ENCODE peak calls at places on chromosomes 2 and 18, in six cellular contexts. R, Q, I, E, K and A are unnamed samples.

GRCh38 chr18:48922203-48922800 is 28.5 kb downstream of the SMAD7 start:
- DNase-seq in R (no peak), Q (no peak), I (no peak), E (no peak), K (no peak), A (no peak)

GRCh38 chr2:5145801-5146200 is 546.4 kb upstream of the SOX11 start:
- DNase-seq in R (no peak), Q (no peak), I (no peak), E (no peak), K (no peak), A (no peak)

GRCh38 chr2:80351229-80351628 is 46.7 kb upstream of the LRRTM1 start:
- DNase-seq in R (no peak), Q (no peak), I (no peak), E (no peak), K (no peak), A (no peak)

GRCh38 chr2:120867290-120868231 is 131.9 kb downstream of the GLI2 start:
- DNase-seq in R (no peak), Q (no peak), I (peak), E (peak), K (peak), A (no peak)

GRCh38 chr2:112627060-112628040 is 18.4 kb upstream of the SLC20A1 start:
- DNase-seq in R (no peak), Q (peak), I (peak), E (peak), K (no peak), A (no peak)

GRCh38 chr18:58280159-58280540 is 236.1 kb downstream of the NEDD4L start:
- DNase-seq in R (no peak), Q (no peak), I (no peak), E (no peak), K (no peak), A (no peak)

GRCh38 chr2:54968561-54969218 is 81.6 kb downstream of the RTN4 start:
- DNase-seq in R (no peak), Q (no peak), I (peak), E (no peak), K (no peak), A (no peak)

GRCh38 chr18:9806905-9807304 is 78.9 kb upstream of the TXNDC2 start:
- DNase-seq in R (no peak), Q (no peak), I (no peak), E (no peak), K (no peak), A (no peak)

GRCh38 chr2:133888816-133889215 is 320.6 kb upstream of the NCKAP5 start:
- DNase-seq in R (no peak), Q (no peak), I (no peak), E (no peak), K (no peak), A (no peak)

GRCh38 chr2:60707750-60708371 is 48.2 kb upstream of the PAPOLG start:
- DNase-seq in R (peak), Q (peak), I (no peak), E (peak), K (peak), A (no peak)

GRCh38 chr2:189849550-189849949 is 65.3 kb downstream of the PMS1 start:
- DNase-seq in R (no peak), Q (no peak), I (no peak), E (no peak), K (no peak), A (no peak)

GRCh38 chr2:235330775-235331438 is 162.9 kb upstream of the AGAP1 start:
- DNase-seq in R (no peak), Q (peak), I (no peak), E (peak), K (no peak), A (no peak)

GRCh38 chr2:189020179-189020578 is 46.0 kb downstream of the COL3A1 start:
- DNase-seq in R (no peak), Q (no peak), I (no peak), E (no peak), K (no peak), A (no peak)

GRCh38 chr2:24871852-24872323 is 48.1 kb downstream of the ADCY3 start:
- DNase-seq in R (no peak), Q (no peak), I (no peak), E (no peak), K (peak), A (no peak)